ENCODE peak calls at places on chromosomes 5 and 9, in four cellular contexts. One of them, this sample, is unnamed.

GRCh38 chr9:134666801-134667200 is 25.2 kb downstream of the COL5A1 start:
- DNase-seq in left ventricle myocardium inferior: no peak
- DNase-seq in A549: no peak
- DNase-seq in testis: no peak
- DNase-seq in this sample: no peak

GRCh38 chr9:37329576-37329975 is 92.9 kb upstream of the GRHPR start:
- DNase-seq in left ventricle myocardium inferior: no peak
- DNase-seq in A549: peak; percentile 68
- DNase-seq in testis: no peak
- DNase-seq in this sample: no peak

GRCh38 chr9:35517136-35517535 is 27.2 kb downstream of the RUSC2 start:
- DNase-seq in left ventricle myocardium inferior: no peak
- DNase-seq in A549: no peak
- DNase-seq in testis: peak; percentile 30
- DNase-seq in this sample: no peak

GRCh38 chr5:173012882-173013281 is 29.3 kb downstream of the ATP6V0E1 start:
- DNase-seq in left ventricle myocardium inferior: no peak
- DNase-seq in A549: no peak
- DNase-seq in testis: no peak
- DNase-seq in this sample: no peak

GRCh38 chr5:74895906-74896305 is 29.7 kb upstream of the FAM169A start:
- DNase-seq in left ventricle myocardium inferior: peak; percentile 77
- DNase-seq in A549: peak; percentile 18
- DNase-seq in testis: peak; percentile 96
- DNase-seq in this sample: no peak

GRCh38 chr9:76667521-76667957 is 96.7 kb upstream of the PCA3 start:
- DNase-seq in left ventricle myocardium inferior: no peak
- DNase-seq in A549: no peak
- DNase-seq in testis: no peak
- DNase-seq in this sample: no peak

GRCh38 chr5:15012061-15012460 is 140.5 kb upstream of the ANKH start:
- DNase-seq in left ventricle myocardium inferior: no peak
- DNase-seq in A549: no peak
- DNase-seq in testis: no peak
- DNase-seq in this sample: no peak

GRCh38 chr5:83718195-83718825 is 2.3 kb downstream of the HAPLN1 start:
- DNase-seq in left ventricle myocardium inferior: no peak
- DNase-seq in A549: peak; percentile 72
- DNase-seq in testis: peak; percentile 49
- DNase-seq in this sample: no peak

GRCh38 chr9:84669293-84670105 is at the start of gene NTRK2:
- DNase-seq in left ventricle myocardium inferior: peak; percentile 36
- DNase-seq in A549: peak; percentile 17
- DNase-seq in testis: peak; percentile 45
- DNase-seq in this sample: peak; percentile 87

GRCh38 chr5:56415356-56415765 is 182.2 kb upstream of the ANKRD55 start:
- DNase-seq in left ventricle myocardium inferior: peak; percentile 38
- DNase-seq in A549: peak; percentile 54
- DNase-seq in testis: peak; percentile 27
- DNase-seq in this sample: no peak

GRCh38 chr5:180111273-180111695 is 39.7 kb upstream of the RNF130 start:
- DNase-seq in left ventricle myocardium inferior: no peak
- DNase-seq in A549: no peak
- DNase-seq in testis: no peak
- DNase-seq in this sample: no peak

GRCh38 chr5:9354336-9355081 is 191.4 kb downstream of the SEMA5A start:
- DNase-seq in left ventricle myocardium inferior: no peak
- DNase-seq in A549: no peak
- DNase-seq in testis: no peak
- DNase-seq in this sample: no peak

GRCh38 chr5:123429993-123430392 is 6.8 kb upstream of the CEP120 start:
- DNase-seq in left ventricle myocardium inferior: no peak
- DNase-seq in A549: peak; percentile 68
- DNase-seq in testis: no peak
- DNase-seq in this sample: no peak

GRCh38 chr5:145918397-145918796 is 18.0 kb upstream of the SH3RF2 start:
- DNase-seq in left ventricle myocardium inferior: no peak
- DNase-seq in A549: no peak
- DNase-seq in testis: no peak
- DNase-seq in this sample: no peak

GRCh38 chr9:134326754-134327526 is 685 bp downstream of the RXRA start:
- DNase-seq in left ventricle myocardium inferior: peak; percentile 45
- DNase-seq in A549: peak; percentile 28
- DNase-seq in testis: no peak
- DNase-seq in this sample: no peak

GRCh38 chr9:6557883-6558282 is 87.6 kb downstream of the GLDC start:
- DNase-seq in left ventricle myocardium inferior: no peak
- DNase-seq in A549: no peak
- DNase-seq in testis: no peak
- DNase-seq in this sample: no peak

GRCh38 chr5:892390-893136 is at the start of the genes BRD9 and TRIP13:
- DNase-seq in left ventricle myocardium inferior: peak; percentile 80
- DNase-seq in A549: peak; percentile 82
- DNase-seq in testis: peak; percentile 83
- DNase-seq in this sample: peak; percentile 94

GRCh38 chr5:108659531-108659930 is 88.2 kb upstream of the FER start:
- DNase-seq in left ventricle myocardium inferior: no peak
- DNase-seq in A549: no peak
- DNase-seq in testis: no peak
- DNase-seq in this sample: no peak

GRCh38 chr9:137156567-137157375 is 13.1 kb downstream of the LRRC26 start:
- DNase-seq in left ventricle myocardium inferior: peak; percentile 30
- DNase-seq in A549: peak; percentile 58
- DNase-seq in testis: peak; percentile 70
- DNase-seq in this sample: no peak

GRCh38 chr5:116361171-116361967 is 213.3 kb downstream of the SEMA6A start:
- DNase-seq in left ventricle myocardium inferior: peak; percentile 62
- DNase-seq in A549: no peak
- DNase-seq in testis: peak; percentile 77
- DNase-seq in this sample: no peak

GRCh38 chr9:101400120-101400519 is 1.5 kb downstream of the ZNF189 start:
- DNase-seq in left ventricle myocardium inferior: peak; percentile 30
- DNase-seq in A549: no peak
- DNase-seq in testis: peak; percentile 84
- DNase-seq in this sample: no peak

GRCh38 chr9:133490865-133491655 is 12.2 kb upstream of the SLC2A6 start:
- DNase-seq in left ventricle myocardium inferior: no peak
- DNase-seq in A549: no peak
- DNase-seq in testis: no peak
- DNase-seq in this sample: peak; percentile 83

GRCh38 chr5:52449506-52449905 is 338.2 kb upstream of the ITGA1 start:
- DNase-seq in left ventricle myocardium inferior: no peak
- DNase-seq in A549: no peak
- DNase-seq in testis: no peak
- DNase-seq in this sample: no peak

GRCh38 chr9:106419737-106420136 is 443.2 kb upstream of the ZNF462 start:
- DNase-seq in left ventricle myocardium inferior: no peak
- DNase-seq in A549: no peak
- DNase-seq in testis: no peak
- DNase-seq in this sample: no peak

GRCh38 chr5:171755354-171755821 is 30.2 kb upstream of the SMIM23 start:
- DNase-seq in left ventricle myocardium inferior: no peak
- DNase-seq in A549: no peak
- DNase-seq in testis: no peak
- DNase-seq in this sample: no peak

GRCh38 chr9:85536076-85536475 is 205.7 kb downstream of the AGTPBP1 start:
- DNase-seq in left ventricle myocardium inferior: peak; percentile 35
- DNase-seq in A549: no peak
- DNase-seq in testis: peak; percentile 46
- DNase-seq in this sample: no peak

GRCh38 chr5:77168884-77169254 is 41.6 kb upstream of the PDE8B start:
- DNase-seq in left ventricle myocardium inferior: no peak
- DNase-seq in A549: peak; percentile 80
- DNase-seq in testis: no peak
- DNase-seq in this sample: no peak

GRCh38 chr5:126481243-126481642 is 58.0 kb downstream of the GRAMD2B start:
- DNase-seq in left ventricle myocardium inferior: no peak
- DNase-seq in A549: no peak
- DNase-seq in testis: no peak
- DNase-seq in this sample: no peak

GRCh38 chr9:95143591-95144561 is 173.6 kb downstream of the FANCC start:
- DNase-seq in left ventricle myocardium inferior: peak; percentile 87
- DNase-seq in A549: no peak
- DNase-seq in testis: peak; percentile 91
- DNase-seq in this sample: no peak

GRCh38 chr9:79357620-79358019 is 214.1 kb upstream of the TLE4 start:
- DNase-seq in left ventricle myocardium inferior: no peak
- DNase-seq in A549: no peak
- DNase-seq in testis: peak; percentile 25
- DNase-seq in this sample: no peak
- TF ChIP-seq CTCF in left ventricle myocardium inferior: no peak
- TF ChIP-seq CTCF in A549: no peak
- TF ChIP-seq CTCF in testis: no peak
- TF ChIP-seq CTCF in this sample: no peak

GRCh38 chr9:124291801-124292396 is 34.1 kb downstream of the NEK6 start:
- DNase-seq in left ventricle myocardium inferior: peak; percentile 41
- DNase-seq in A549: no peak
- DNase-seq in testis: peak; percentile 63
- DNase-seq in this sample: no peak
- TF ChIP-seq CTCF in left ventricle myocardium inferior: no peak
- TF ChIP-seq CTCF in A549: no peak
- TF ChIP-seq CTCF in testis: no peak
- TF ChIP-seq CTCF in this sample: peak; percentile 44

DNA sequence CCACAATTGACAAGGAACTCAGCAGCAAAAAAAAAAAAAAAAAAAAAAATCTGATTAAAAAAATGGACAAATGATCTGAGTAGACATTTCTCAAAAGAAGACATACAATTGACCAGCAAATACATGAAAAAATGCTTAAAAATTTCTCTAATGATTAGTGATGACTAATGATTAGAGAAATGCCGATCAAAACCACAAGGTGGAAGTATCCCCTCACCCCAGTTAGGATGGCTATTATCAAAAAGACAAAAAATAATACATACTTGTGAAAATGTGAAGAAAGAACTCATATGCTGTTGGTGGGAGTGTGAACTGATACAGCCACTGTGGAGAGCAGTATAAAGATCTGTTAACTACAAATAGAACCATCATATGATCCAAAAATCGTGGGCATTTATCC is 245.3 kb downstream of the OSTF1 start:
- DNase-seq in left ventricle myocardium inferior: no peak
- DNase-seq in A549: no peak
- DNase-seq in testis: no peak
- DNase-seq in this sample: no peak
- TF ChIP-seq CTCF in left ventricle myocardium inferior: peak; percentile 62
- TF ChIP-seq CTCF in A549: no peak
- TF ChIP-seq CTCF in testis: peak; percentile 36
- TF ChIP-seq CTCF in this sample: peak; percentile 77

DNA sequence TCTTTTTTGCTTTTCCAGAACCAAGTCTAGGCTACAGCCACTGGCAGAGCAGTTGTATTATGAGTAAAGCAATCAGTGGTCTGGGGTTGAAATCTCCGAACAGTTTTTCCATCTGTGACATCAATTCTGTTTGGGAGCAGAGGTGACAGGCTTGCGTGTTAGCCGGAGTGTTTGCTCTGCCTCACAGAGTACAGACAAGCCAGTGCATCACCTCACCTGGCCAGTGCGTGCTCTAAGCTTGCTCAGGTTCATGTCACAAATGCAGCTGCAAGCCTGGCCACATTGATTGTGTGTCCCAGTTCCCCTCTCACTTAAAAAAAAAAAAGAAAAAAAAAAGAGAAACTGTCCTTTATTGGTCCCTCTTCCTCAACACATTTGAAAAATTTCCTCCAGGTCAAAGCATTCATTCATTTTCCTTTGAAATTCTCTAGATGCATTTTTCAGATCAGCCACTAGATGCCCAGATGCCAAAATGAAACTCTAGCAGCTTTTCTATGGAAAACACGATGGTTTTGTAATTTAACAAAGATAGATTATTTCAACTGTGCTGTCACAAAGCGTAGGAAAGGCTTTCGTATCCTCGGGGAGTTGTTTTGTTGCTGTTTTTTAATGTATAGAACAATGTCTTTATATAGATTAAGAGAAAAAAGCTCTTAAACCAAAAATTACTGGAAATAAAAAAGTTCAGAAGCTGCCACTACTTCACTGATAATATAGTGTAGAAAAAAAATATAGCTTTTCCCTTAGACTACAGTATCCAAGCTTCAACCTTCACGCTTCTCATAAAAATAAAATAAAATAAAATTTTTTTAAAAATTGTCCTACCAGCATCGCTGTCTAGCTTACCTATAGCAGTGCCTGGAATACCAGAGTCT is 585.5 kb downstream of the TLE1 start:
- DNase-seq in left ventricle myocardium inferior: no peak
- DNase-seq in A549: no peak
- DNase-seq in testis: no peak
- DNase-seq in this sample: no peak
- TF ChIP-seq CTCF in left ventricle myocardium inferior: no peak
- TF ChIP-seq CTCF in A549: peak; percentile 36
- TF ChIP-seq CTCF in testis: peak; percentile 53
- TF ChIP-seq CTCF in this sample: peak; percentile 79

GRCh38 chr9:71485306-71485705 is 283.0 kb downstream of the CEMIP2 start:
- DNase-seq in left ventricle myocardium inferior: no peak
- DNase-seq in A549: no peak
- DNase-seq in testis: no peak
- DNase-seq in this sample: no peak

GRCh38 chr9:71487046-71487445 is 281.3 kb downstream of the CEMIP2 start:
- DNase-seq in left ventricle myocardium inferior: peak; percentile 14
- DNase-seq in A549: peak; percentile 22
- DNase-seq in testis: no peak
- DNase-seq in this sample: no peak

GRCh38 chr9:71490810-71491209 is 277.5 kb downstream of the CEMIP2 start:
- DNase-seq in left ventricle myocardium inferior: no peak
- DNase-seq in A549: peak; percentile 8
- DNase-seq in testis: no peak
- DNase-seq in this sample: no peak
- TF ChIP-seq CTCF in left ventricle myocardium inferior: peak; percentile 28
- TF ChIP-seq CTCF in A549: peak; percentile 43
- TF ChIP-seq CTCF in testis: no peak
- TF ChIP-seq CTCF in this sample: peak; percentile 46

GRCh38 chr5:68818870-68819269 is 274.9 kb upstream of the SLC30A5 start:
- DNase-seq in left ventricle myocardium inferior: no peak
- DNase-seq in A549: no peak
- DNase-seq in testis: no peak
- DNase-seq in this sample: no peak

GRCh38 chr5:68821056-68821455 is 272.8 kb upstream of the SLC30A5 start:
- DNase-seq in left ventricle myocardium inferior: no peak
- DNase-seq in A549: no peak
- DNase-seq in testis: no peak
- DNase-seq in this sample: no peak

GRCh38 chr5:68823301-68823700 is 270.5 kb upstream of the SLC30A5 start:
- DNase-seq in left ventricle myocardium inferior: no peak
- DNase-seq in A549: no peak
- DNase-seq in testis: no peak
- DNase-seq in this sample: no peak

GRCh38 chr5:68817696-68818695 is 275.8 kb upstream of the SLC30A5 start:
- DNase-seq in left ventricle myocardium inferior: no peak
- DNase-seq in A549: no peak
- DNase-seq in testis: no peak
- DNase-seq in this sample: no peak
- TF ChIP-seq CTCF in left ventricle myocardium inferior: no peak
- TF ChIP-seq CTCF in A549: no peak
- TF ChIP-seq CTCF in testis: no peak
- TF ChIP-seq CTCF in this sample: no peak

This sample was measured in chondrocyte.